ENCODE peak calls at places on chromosomes 5 and 9, in nine cellular contexts. One of them, this sample, is unnamed.

GRCh38 chr5:31934156-31934555 is 240.0 kb downstream of the GOLPH3 start:
- DNase-seq in pancreas: no peak
- DNase-seq in stomach: no peak
- DNase-seq in Caco-2: no peak
- DNase-seq in psoas muscle: no peak
- DNase-seq in body of pancreas: no peak
- DNase-seq in choroid plexus epithelial cell: no peak
- DNase-seq in upper lobe of left lung: no peak
- DNase-seq in neural progenitor cell: peak
- DNase-seq in this sample: no peak

GRCh38 chr5:73393606-73394489 is 54.7 kb downstream of the FOXD1 start:
- DNase-seq in neural progenitor cell: no peak
- DNase-seq in choroid plexus epithelial cell: peak
- DNase-seq in pancreas: no peak
- DNase-seq in stomach: no peak
- DNase-seq in body of pancreas: no peak
- DNase-seq in psoas muscle: no peak
- DNase-seq in Caco-2: no peak
- DNase-seq in upper lobe of left lung: no peak
- DNase-seq in this sample: no peak

GRCh38 chr5:40790947-40791593 is 7.1 kb downstream of the PRKAA1 start:
- DNase-seq in choroid plexus epithelial cell: peak
- DNase-seq in neural progenitor cell: no peak
- DNase-seq in stomach: no peak
- DNase-seq in psoas muscle: no peak
- DNase-seq in pancreas: no peak
- DNase-seq in body of pancreas: no peak
- DNase-seq in upper lobe of left lung: no peak
- DNase-seq in Caco-2: no peak
- DNase-seq in this sample: no peak

GRCh38 chr9:130088056-130088455 is 34.4 kb downstream of the GPR107 start:
- DNase-seq in Caco-2: no peak
- DNase-seq in stomach: no peak
- DNase-seq in body of pancreas: no peak
- DNase-seq in upper lobe of left lung: no peak
- DNase-seq in neural progenitor cell: no peak
- DNase-seq in psoas muscle: no peak
- DNase-seq in pancreas: peak
- DNase-seq in choroid plexus epithelial cell: no peak
- DNase-seq in this sample: no peak

GRCh38 chr5:14063691-14064090 is 79.5 kb upstream of the TRIO start:
- DNase-seq in choroid plexus epithelial cell: no peak
- DNase-seq in body of pancreas: no peak
- DNase-seq in stomach: no peak
- DNase-seq in psoas muscle: no peak
- DNase-seq in Caco-2: no peak
- DNase-seq in pancreas: no peak
- DNase-seq in upper lobe of left lung: no peak
- DNase-seq in neural progenitor cell: no peak
- DNase-seq in this sample: no peak

GRCh38 chr5:110757118-110757729 is 18.4 kb downstream of the SLC25A46 start:
- DNase-seq in stomach: no peak
- DNase-seq in upper lobe of left lung: no peak
- DNase-seq in body of pancreas: no peak
- DNase-seq in Caco-2: no peak
- DNase-seq in pancreas: no peak
- DNase-seq in choroid plexus epithelial cell: peak
- DNase-seq in psoas muscle: no peak
- DNase-seq in neural progenitor cell: peak
- DNase-seq in this sample: no peak

GRCh38 chr9:84238652-84239051 is 101.9 kb downstream of the SLC28A3 start:
- DNase-seq in Caco-2: no peak
- DNase-seq in upper lobe of left lung: no peak
- DNase-seq in neural progenitor cell: no peak
- DNase-seq in body of pancreas: no peak
- DNase-seq in pancreas: no peak
- DNase-seq in psoas muscle: no peak
- DNase-seq in stomach: no peak
- DNase-seq in choroid plexus epithelial cell: peak
- DNase-seq in this sample: no peak

GRCh38 chr5:156394642-156395393 is 67.9 kb downstream of the SGCD start:
- DNase-seq in choroid plexus epithelial cell: peak
- DNase-seq in upper lobe of left lung: no peak
- DNase-seq in Caco-2: no peak
- DNase-seq in pancreas: no peak
- DNase-seq in body of pancreas: no peak
- DNase-seq in stomach: no peak
- DNase-seq in neural progenitor cell: peak
- DNase-seq in psoas muscle: no peak
- DNase-seq in this sample: no peak

GRCh38 chr9:97556721-97557605 is 55.5 kb downstream of the TMOD1 start:
- DNase-seq in neural progenitor cell: no peak
- DNase-seq in pancreas: no peak
- DNase-seq in psoas muscle: peak
- DNase-seq in body of pancreas: peak
- DNase-seq in choroid plexus epithelial cell: no peak
- DNase-seq in upper lobe of left lung: no peak
- DNase-seq in Caco-2: no peak
- DNase-seq in stomach: peak
- DNase-seq in this sample: no peak
- TF ChIP-seq CTCF in neural progenitor cell: no peak
- TF ChIP-seq CTCF in pancreas: no peak
- TF ChIP-seq CTCF in psoas muscle: no peak
- TF ChIP-seq CTCF in body of pancreas: no peak
- TF ChIP-seq CTCF in choroid plexus epithelial cell: no peak
- TF ChIP-seq CTCF in upper lobe of left lung: no peak
- TF ChIP-seq CTCF in Caco-2: no peak
- TF ChIP-seq CTCF in stomach: no peak
- TF ChIP-seq CTCF in this sample: no peak

GRCh38 chr9:75988663-75989062 is 98.2 kb downstream of the PCSK5 start:
- DNase-seq in Caco-2: no peak
- DNase-seq in upper lobe of left lung: no peak
- DNase-seq in stomach: no peak
- DNase-seq in pancreas: no peak
- DNase-seq in body of pancreas: no peak
- DNase-seq in choroid plexus epithelial cell: no peak
- DNase-seq in neural progenitor cell: no peak
- DNase-seq in psoas muscle: no peak
- DNase-seq in this sample: no peak
- H3K4me3 ChIP-seq in Caco-2: no peak
- H3K4me3 ChIP-seq in upper lobe of left lung: no peak
- H3K4me3 ChIP-seq in stomach: no peak
- H3K4me3 ChIP-seq in pancreas: no peak
- H3K4me3 ChIP-seq in body of pancreas: no peak
- H3K4me3 ChIP-seq in choroid plexus epithelial cell: no peak
- H3K4me3 ChIP-seq in neural progenitor cell: no peak
- H3K4me3 ChIP-seq in psoas muscle: no peak
- H3K4me3 ChIP-seq in this sample: no peak

GRCh38 chr5:20105915-20106314 is 117.9 kb upstream of the CDH18 start:
- DNase-seq in stomach: no peak
- DNase-seq in neural progenitor cell: no peak
- DNase-seq in upper lobe of left lung: no peak
- DNase-seq in body of pancreas: no peak
- DNase-seq in Caco-2: no peak
- DNase-seq in psoas muscle: no peak
- DNase-seq in pancreas: no peak
- DNase-seq in choroid plexus epithelial cell: no peak
- DNase-seq in this sample: no peak

GRCh38 chr5:20098695-20099094 is 110.7 kb upstream of the CDH18 start:
- DNase-seq in upper lobe of left lung: no peak
- DNase-seq in Caco-2: no peak
- DNase-seq in body of pancreas: no peak
- DNase-seq in pancreas: no peak
- DNase-seq in neural progenitor cell: no peak
- DNase-seq in choroid plexus epithelial cell: no peak
- DNase-seq in stomach: no peak
- DNase-seq in psoas muscle: no peak
- DNase-seq in this sample: no peak

DNA sequence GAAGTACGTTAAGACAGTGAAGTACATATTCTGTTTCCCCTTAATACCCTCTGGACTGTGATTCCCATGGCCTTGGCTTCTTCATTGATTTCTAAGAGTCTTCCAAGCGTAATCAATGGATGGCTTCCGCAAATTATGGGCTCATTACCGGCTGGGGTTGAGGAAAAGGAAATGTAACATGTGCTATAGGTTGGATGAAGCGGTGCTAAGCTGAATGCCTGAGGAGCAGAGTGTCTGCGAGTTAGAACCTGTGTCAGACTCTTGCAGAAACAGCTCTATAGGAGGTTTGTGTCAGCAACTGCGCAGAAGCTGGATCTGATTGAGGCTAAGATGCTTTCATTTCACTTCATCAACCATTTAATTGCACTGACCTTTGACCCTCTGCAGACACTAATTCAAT is 114.3 kb upstream of the CDH18 start:
- DNase-seq in choroid plexus epithelial cell: no peak
- DNase-seq in stomach: no peak
- DNase-seq in psoas muscle: no peak
- DNase-seq in pancreas: no peak
- DNase-seq in upper lobe of left lung: no peak
- DNase-seq in Caco-2: no peak
- DNase-seq in neural progenitor cell: peak
- DNase-seq in body of pancreas: no peak
- DNase-seq in this sample: no peak
- TF ChIP-seq CTCF in choroid plexus epithelial cell: no peak
- TF ChIP-seq CTCF in stomach: no peak
- TF ChIP-seq CTCF in psoas muscle: no peak
- TF ChIP-seq CTCF in pancreas: no peak
- TF ChIP-seq CTCF in upper lobe of left lung: no peak
- TF ChIP-seq CTCF in Caco-2: no peak
- TF ChIP-seq CTCF in neural progenitor cell: no peak
- TF ChIP-seq CTCF in body of pancreas: no peak
- TF ChIP-seq CTCF in this sample: no peak

GRCh38 chr9:35537898-35538297 is 48.0 kb downstream of the RUSC2 start:
- DNase-seq in psoas muscle: no peak
- DNase-seq in choroid plexus epithelial cell: peak
- DNase-seq in stomach: no peak
- DNase-seq in body of pancreas: no peak
- DNase-seq in pancreas: no peak
- DNase-seq in neural progenitor cell: peak
- DNase-seq in Caco-2: no peak
- DNase-seq in upper lobe of left lung: no peak
- DNase-seq in this sample: no peak
- H3K4me3 ChIP-seq in psoas muscle: peak
- H3K4me3 ChIP-seq in choroid plexus epithelial cell: no peak
- H3K4me3 ChIP-seq in stomach: no peak
- H3K4me3 ChIP-seq in body of pancreas: no peak
- H3K4me3 ChIP-seq in pancreas: no peak
- H3K4me3 ChIP-seq in neural progenitor cell: peak
- H3K4me3 ChIP-seq in Caco-2: no peak
- H3K4me3 ChIP-seq in upper lobe of left lung: no peak
- H3K4me3 ChIP-seq in this sample: no peak

This sample was measured in kidney epithelial cell.